ENCODE peak calls at places on chromosome X, in nine cellular contexts. One of them, this sample, is unnamed.
A peak's percentile ranks its signal among the peaks of the same experiment; 100 is the strongest.

GRCh38 chrX:47608130-47608810 is 11.4 kb downstream of the SYN1 start:
- DNase-seq in posterior vena cava: peak; percentile 76
- DNase-seq in caudate nucleus: no peak
- DNase-seq in neural progenitor cell: peak; percentile 44
- DNase-seq in stimulated activated CD8-positive, alpha-beta memory T cell treated with anti-CD3 and anti-CD28 coated beads, Interleukin-7, amount 100 ng/mL, for 1 hour: no peak
- DNase-seq in nephron progenitor cell: peak; percentile 12
- DNase-seq in RCC 7860: no peak
- DNase-seq in stromal cell of bone marrow: no peak
- DNase-seq in stimulated activated naive B cell treated with anti-CD40 and anti-IgM and Interleukin-4, amounts not matched to agents 10 μg/mL and 1 μg/mL and 100 μg/mL, for 72 hours: no peak
- DNase-seq in this sample: no peak

GRCh38 chrX:1167466-1167865 is 45.0 kb downstream of the CRLF2 start:
- DNase-seq in posterior vena cava: no peak
- DNase-seq in caudate nucleus: no peak
- DNase-seq in neural progenitor cell: no peak
- DNase-seq in stimulated activated CD8-positive, alpha-beta memory T cell treated with anti-CD3 and anti-CD28 coated beads, Interleukin-7, amount 100 ng/mL, for 1 hour: no peak
- DNase-seq in nephron progenitor cell: no peak
- DNase-seq in RCC 7860: no peak
- DNase-seq in stromal cell of bone marrow: no peak
- DNase-seq in stimulated activated naive B cell treated with anti-CD40 and anti-IgM and Interleukin-4, amounts not matched to agents 10 μg/mL and 1 μg/mL and 100 μg/mL, for 72 hours: no peak
- DNase-seq in this sample: no peak

GRCh38 chrX:67544871-67545771 is 1.3 kb downstream of the AR start:
- DNase-seq in posterior vena cava: no peak
- DNase-seq in caudate nucleus: no peak
- DNase-seq in neural progenitor cell: peak; percentile 48
- DNase-seq in stimulated activated CD8-positive, alpha-beta memory T cell treated with anti-CD3 and anti-CD28 coated beads, Interleukin-7, amount 100 ng/mL, for 1 hour: no peak
- DNase-seq in nephron progenitor cell: peak; percentile 25
- DNase-seq in RCC 7860: no peak
- DNase-seq in stromal cell of bone marrow: no peak
- DNase-seq in stimulated activated naive B cell treated with anti-CD40 and anti-IgM and Interleukin-4, amounts not matched to agents 10 μg/mL and 1 μg/mL and 100 μg/mL, for 72 hours: no peak
- DNase-seq in this sample: no peak

GRCh38 chrX:66110112-66110511 is 53.9 kb upstream of the HEPH start:
- DNase-seq in posterior vena cava: no peak
- DNase-seq in caudate nucleus: no peak
- DNase-seq in neural progenitor cell: peak; percentile 9
- DNase-seq in stimulated activated CD8-positive, alpha-beta memory T cell treated with anti-CD3 and anti-CD28 coated beads, Interleukin-7, amount 100 ng/mL, for 1 hour: no peak
- DNase-seq in nephron progenitor cell: no peak
- DNase-seq in RCC 7860: peak; percentile 17
- DNase-seq in stromal cell of bone marrow: peak; percentile 3
- DNase-seq in stimulated activated naive B cell treated with anti-CD40 and anti-IgM and Interleukin-4, amounts not matched to agents 10 μg/mL and 1 μg/mL and 100 μg/mL, for 72 hours: peak; percentile 1
- DNase-seq in this sample: peak; percentile 0

GRCh38 chrX:137427813-137428212 is 138.1 kb upstream of the ZIC3 start:
- DNase-seq in posterior vena cava: no peak
- DNase-seq in caudate nucleus: no peak
- DNase-seq in neural progenitor cell: peak; percentile 32
- DNase-seq in stimulated activated CD8-positive, alpha-beta memory T cell treated with anti-CD3 and anti-CD28 coated beads, Interleukin-7, amount 100 ng/mL, for 1 hour: no peak
- DNase-seq in nephron progenitor cell: peak; percentile 18
- DNase-seq in RCC 7860: no peak
- DNase-seq in stromal cell of bone marrow: no peak
- DNase-seq in stimulated activated naive B cell treated with anti-CD40 and anti-IgM and Interleukin-4, amounts not matched to agents 10 μg/mL and 1 μg/mL and 100 μg/mL, for 72 hours: no peak
- DNase-seq in this sample: no peak

GRCh38 chrX:41734530-41734929 is 10.5 kb downstream of the GPR82 start:
- DNase-seq in posterior vena cava: no peak
- DNase-seq in caudate nucleus: no peak
- DNase-seq in neural progenitor cell: peak; percentile 33
- DNase-seq in stimulated activated CD8-positive, alpha-beta memory T cell treated with anti-CD3 and anti-CD28 coated beads, Interleukin-7, amount 100 ng/mL, for 1 hour: no peak
- DNase-seq in nephron progenitor cell: no peak
- DNase-seq in RCC 7860: no peak
- DNase-seq in stromal cell of bone marrow: no peak
- DNase-seq in stimulated activated naive B cell treated with anti-CD40 and anti-IgM and Interleukin-4, amounts not matched to agents 10 μg/mL and 1 μg/mL and 100 μg/mL, for 72 hours: peak; percentile 49
- DNase-seq in this sample: no peak

GRCh38 chrX:110338850-110339373 is 19.7 kb upstream of the RTL9 start:
- DNase-seq in posterior vena cava: no peak
- DNase-seq in caudate nucleus: no peak
- DNase-seq in neural progenitor cell: no peak
- DNase-seq in stimulated activated CD8-positive, alpha-beta memory T cell treated with anti-CD3 and anti-CD28 coated beads, Interleukin-7, amount 100 ng/mL, for 1 hour: no peak
- DNase-seq in nephron progenitor cell: no peak
- DNase-seq in RCC 7860: no peak
- DNase-seq in stromal cell of bone marrow: no peak
- DNase-seq in stimulated activated naive B cell treated with anti-CD40 and anti-IgM and Interleukin-4, amounts not matched to agents 10 μg/mL and 1 μg/mL and 100 μg/mL, for 72 hours: no peak
- DNase-seq in this sample: no peak

GRCh38 chrX:118736394-118737010 is 9.1 kb downstream of the IL13RA1 start:
- DNase-seq in posterior vena cava: no peak
- DNase-seq in caudate nucleus: no peak
- DNase-seq in neural progenitor cell: no peak
- DNase-seq in stimulated activated CD8-positive, alpha-beta memory T cell treated with anti-CD3 and anti-CD28 coated beads, Interleukin-7, amount 100 ng/mL, for 1 hour: no peak
- DNase-seq in nephron progenitor cell: no peak
- DNase-seq in RCC 7860: peak; percentile 8
- DNase-seq in stromal cell of bone marrow: no peak
- DNase-seq in stimulated activated naive B cell treated with anti-CD40 and anti-IgM and Interleukin-4, amounts not matched to agents 10 μg/mL and 1 μg/mL and 100 μg/mL, for 72 hours: peak; percentile 17
- DNase-seq in this sample: no peak

GRCh38 chrX:15888062-15888461 is 33.4 kb upstream of the AP1S2 start:
- DNase-seq in posterior vena cava: no peak
- DNase-seq in caudate nucleus: no peak
- DNase-seq in neural progenitor cell: no peak
- DNase-seq in stimulated activated CD8-positive, alpha-beta memory T cell treated with anti-CD3 and anti-CD28 coated beads, Interleukin-7, amount 100 ng/mL, for 1 hour: no peak
- DNase-seq in nephron progenitor cell: no peak
- DNase-seq in RCC 7860: no peak
- DNase-seq in stromal cell of bone marrow: no peak
- DNase-seq in stimulated activated naive B cell treated with anti-CD40 and anti-IgM and Interleukin-4, amounts not matched to agents 10 μg/mL and 1 μg/mL and 100 μg/mL, for 72 hours: no peak
- DNase-seq in this sample: no peak

GRCh38 chrX:134745636-134746378 is 87.5 kb upstream of the PLAC1 start:
- DNase-seq in posterior vena cava: no peak
- DNase-seq in caudate nucleus: no peak
- DNase-seq in neural progenitor cell: no peak
- DNase-seq in stimulated activated CD8-positive, alpha-beta memory T cell treated with anti-CD3 and anti-CD28 coated beads, Interleukin-7, amount 100 ng/mL, for 1 hour: no peak
- DNase-seq in nephron progenitor cell: no peak
- DNase-seq in RCC 7860: no peak
- DNase-seq in stromal cell of bone marrow: no peak
- DNase-seq in stimulated activated naive B cell treated with anti-CD40 and anti-IgM and Interleukin-4, amounts not matched to agents 10 μg/mL and 1 μg/mL and 100 μg/mL, for 72 hours: no peak
- DNase-seq in this sample: no peak

GRCh38 chrX:139881572-139881971 is 51.3 kb downstream of the ATP11C start:
- DNase-seq in posterior vena cava: no peak
- DNase-seq in caudate nucleus: no peak
- DNase-seq in neural progenitor cell: no peak
- DNase-seq in stimulated activated CD8-positive, alpha-beta memory T cell treated with anti-CD3 and anti-CD28 coated beads, Interleukin-7, amount 100 ng/mL, for 1 hour: no peak
- DNase-seq in nephron progenitor cell: no peak
- DNase-seq in RCC 7860: no peak
- DNase-seq in stromal cell of bone marrow: peak; percentile 62
- DNase-seq in stimulated activated naive B cell treated with anti-CD40 and anti-IgM and Interleukin-4, amounts not matched to agents 10 μg/mL and 1 μg/mL and 100 μg/mL, for 72 hours: no peak
- DNase-seq in this sample: peak; percentile 9

GRCh38 chrX:84729809-84730208 is 227.6 kb upstream of the HDX start:
- DNase-seq in posterior vena cava: no peak
- DNase-seq in caudate nucleus: no peak
- DNase-seq in neural progenitor cell: peak; percentile 58
- DNase-seq in stimulated activated CD8-positive, alpha-beta memory T cell treated with anti-CD3 and anti-CD28 coated beads, Interleukin-7, amount 100 ng/mL, for 1 hour: no peak
- DNase-seq in nephron progenitor cell: peak; percentile 8
- DNase-seq in RCC 7860: no peak
- DNase-seq in stromal cell of bone marrow: no peak
- DNase-seq in stimulated activated naive B cell treated with anti-CD40 and anti-IgM and Interleukin-4, amounts not matched to agents 10 μg/mL and 1 μg/mL and 100 μg/mL, for 72 hours: peak; percentile 11
- DNase-seq in this sample: no peak

GRCh38 chrX:94751611-94752010 is 1077.6 kb downstream of the FAM133A start:
- DNase-seq in posterior vena cava: no peak
- DNase-seq in caudate nucleus: no peak
- DNase-seq in neural progenitor cell: peak; percentile 34
- DNase-seq in stimulated activated CD8-positive, alpha-beta memory T cell treated with anti-CD3 and anti-CD28 coated beads, Interleukin-7, amount 100 ng/mL, for 1 hour: no peak
- DNase-seq in nephron progenitor cell: no peak
- DNase-seq in RCC 7860: no peak
- DNase-seq in stromal cell of bone marrow: no peak
- DNase-seq in stimulated activated naive B cell treated with anti-CD40 and anti-IgM and Interleukin-4, amounts not matched to agents 10 μg/mL and 1 μg/mL and 100 μg/mL, for 72 hours: no peak
- DNase-seq in this sample: no peak

GRCh38 chrX:29082558-29082957 is 495.3 kb downstream of the IL1RAPL1 start:
- DNase-seq in posterior vena cava: no peak
- DNase-seq in caudate nucleus: no peak
- DNase-seq in neural progenitor cell: no peak
- DNase-seq in stimulated activated CD8-positive, alpha-beta memory T cell treated with anti-CD3 and anti-CD28 coated beads, Interleukin-7, amount 100 ng/mL, for 1 hour: no peak
- DNase-seq in nephron progenitor cell: no peak
- DNase-seq in RCC 7860: no peak
- DNase-seq in stromal cell of bone marrow: no peak
- DNase-seq in stimulated activated naive B cell treated with anti-CD40 and anti-IgM and Interleukin-4, amounts not matched to agents 10 μg/mL and 1 μg/mL and 100 μg/mL, for 72 hours: no peak
- DNase-seq in this sample: no peak

GRCh38 chrX:47568656-47569295 is 7.8 kb downstream of the ARAF start:
- DNase-seq in posterior vena cava: no peak
- DNase-seq in caudate nucleus: no peak
- DNase-seq in neural progenitor cell: peak; percentile 50
- DNase-seq in stimulated activated CD8-positive, alpha-beta memory T cell treated with anti-CD3 and anti-CD28 coated beads, Interleukin-7, amount 100 ng/mL, for 1 hour: no peak
- DNase-seq in nephron progenitor cell: peak; percentile 24
- DNase-seq in RCC 7860: no peak
- DNase-seq in stromal cell of bone marrow: no peak
- DNase-seq in stimulated activated naive B cell treated with anti-CD40 and anti-IgM and Interleukin-4, amounts not matched to agents 10 μg/mL and 1 μg/mL and 100 μg/mL, for 72 hours: no peak
- DNase-seq in this sample: no peak

GRCh38 chrX:2690856-2691542 is at the start of gene CD99:
- DNase-seq in posterior vena cava: peak; percentile 97
- DNase-seq in caudate nucleus: no peak
- DNase-seq in neural progenitor cell: peak; percentile 86
- DNase-seq in stimulated activated CD8-positive, alpha-beta memory T cell treated with anti-CD3 and anti-CD28 coated beads, Interleukin-7, amount 100 ng/mL, for 1 hour: peak; percentile 82
- DNase-seq in nephron progenitor cell: peak; percentile 94
- DNase-seq in RCC 7860: peak; percentile 80
- DNase-seq in stromal cell of bone marrow: peak; percentile 75
- DNase-seq in stimulated activated naive B cell treated with anti-CD40 and anti-IgM and Interleukin-4, amounts not matched to agents 10 μg/mL and 1 μg/mL and 100 μg/mL, for 72 hours: peak; percentile 82
- DNase-seq in this sample: no peak

GRCh38 chrX:22041931-22042530 is 9.9 kb downstream of the PHEX start:
- DNase-seq in posterior vena cava: no peak
- DNase-seq in caudate nucleus: no peak
- DNase-seq in neural progenitor cell: no peak
- DNase-seq in stimulated activated CD8-positive, alpha-beta memory T cell treated with anti-CD3 and anti-CD28 coated beads, Interleukin-7, amount 100 ng/mL, for 1 hour: no peak
- DNase-seq in nephron progenitor cell: peak; percentile 17
- DNase-seq in RCC 7860: no peak
- DNase-seq in stromal cell of bone marrow: no peak
- DNase-seq in stimulated activated naive B cell treated with anti-CD40 and anti-IgM and Interleukin-4, amounts not matched to agents 10 μg/mL and 1 μg/mL and 100 μg/mL, for 72 hours: no peak
- DNase-seq in this sample: no peak

GRCh38 chrX:7574325-7574724 is 268.6 kb upstream of the VCX start:
- DNase-seq in posterior vena cava: no peak
- DNase-seq in caudate nucleus: no peak
- DNase-seq in neural progenitor cell: peak; percentile 57
- DNase-seq in stimulated activated CD8-positive, alpha-beta memory T cell treated with anti-CD3 and anti-CD28 coated beads, Interleukin-7, amount 100 ng/mL, for 1 hour: no peak
- DNase-seq in nephron progenitor cell: peak; percentile 53
- DNase-seq in RCC 7860: no peak
- DNase-seq in stromal cell of bone marrow: no peak
- DNase-seq in stimulated activated naive B cell treated with anti-CD40 and anti-IgM and Interleukin-4, amounts not matched to agents 10 μg/mL and 1 μg/mL and 100 μg/mL, for 72 hours: no peak
- DNase-seq in this sample: no peak

GRCh38 chrX:22095306-22095705 is 63.2 kb downstream of the PHEX start:
- DNase-seq in posterior vena cava: no peak
- DNase-seq in caudate nucleus: no peak
- DNase-seq in neural progenitor cell: peak; percentile 76
- DNase-seq in stimulated activated CD8-positive, alpha-beta memory T cell treated with anti-CD3 and anti-CD28 coated beads, Interleukin-7, amount 100 ng/mL, for 1 hour: no peak
- DNase-seq in nephron progenitor cell: peak; percentile 4
- DNase-seq in RCC 7860: peak; percentile 4
- DNase-seq in stromal cell of bone marrow: peak; percentile 62
- DNase-seq in stimulated activated naive B cell treated with anti-CD40 and anti-IgM and Interleukin-4, amounts not matched to agents 10 μg/mL and 1 μg/mL and 100 μg/mL, for 72 hours: no peak
- DNase-seq in this sample: no peak

GRCh38 chrX:18674417-18674787 is 2.5 kb upstream of the RS1 start:
- DNase-seq in posterior vena cava: no peak
- DNase-seq in caudate nucleus: peak; percentile 6
- DNase-seq in neural progenitor cell: peak; percentile 33
- DNase-seq in stimulated activated CD8-positive, alpha-beta memory T cell treated with anti-CD3 and anti-CD28 coated beads, Interleukin-7, amount 100 ng/mL, for 1 hour: no peak
- DNase-seq in nephron progenitor cell: peak; percentile 32
- DNase-seq in RCC 7860: no peak
- DNase-seq in stromal cell of bone marrow: no peak
- DNase-seq in stimulated activated naive B cell treated with anti-CD40 and anti-IgM and Interleukin-4, amounts not matched to agents 10 μg/mL and 1 μg/mL and 100 μg/mL, for 72 hours: peak; percentile 5
- DNase-seq in this sample: no peak

GRCh38 chrX:38880460-38880859 is 79.2 kb downstream of the MID1IP1 start:
- DNase-seq in posterior vena cava: no peak
- DNase-seq in caudate nucleus: no peak
- DNase-seq in neural progenitor cell: no peak
- DNase-seq in stimulated activated CD8-positive, alpha-beta memory T cell treated with anti-CD3 and anti-CD28 coated beads, Interleukin-7, amount 100 ng/mL, for 1 hour: no peak
- DNase-seq in nephron progenitor cell: no peak
- DNase-seq in RCC 7860: no peak
- DNase-seq in stromal cell of bone marrow: no peak
- DNase-seq in stimulated activated naive B cell treated with anti-CD40 and anti-IgM and Interleukin-4, amounts not matched to agents 10 μg/mL and 1 μg/mL and 100 μg/mL, for 72 hours: no peak
- DNase-seq in this sample: no peak

GRCh38 chrX:133650262-133650661 is 235.0 kb upstream of the GPC4 start:
- DNase-seq in posterior vena cava: no peak
- DNase-seq in caudate nucleus: no peak
- DNase-seq in neural progenitor cell: no peak
- DNase-seq in stimulated activated CD8-positive, alpha-beta memory T cell treated with anti-CD3 and anti-CD28 coated beads, Interleukin-7, amount 100 ng/mL, for 1 hour: no peak
- DNase-seq in nephron progenitor cell: no peak
- DNase-seq in RCC 7860: no peak
- DNase-seq in stromal cell of bone marrow: no peak
- DNase-seq in stimulated activated naive B cell treated with anti-CD40 and anti-IgM and Interleukin-4, amounts not matched to agents 10 μg/mL and 1 μg/mL and 100 μg/mL, for 72 hours: no peak
- DNase-seq in this sample: no peak

GRCh38 chrX:121310820-121311219 is 263.4 kb downstream of the GLUD2 start:
- DNase-seq in posterior vena cava: no peak
- DNase-seq in caudate nucleus: no peak
- DNase-seq in neural progenitor cell: no peak
- DNase-seq in stimulated activated CD8-positive, alpha-beta memory T cell treated with anti-CD3 and anti-CD28 coated beads, Interleukin-7, amount 100 ng/mL, for 1 hour: no peak
- DNase-seq in nephron progenitor cell: no peak
- DNase-seq in RCC 7860: no peak
- DNase-seq in stromal cell of bone marrow: no peak
- DNase-seq in stimulated activated naive B cell treated with anti-CD40 and anti-IgM and Interleukin-4, amounts not matched to agents 10 μg/mL and 1 μg/mL and 100 μg/mL, for 72 hours: no peak
- DNase-seq in this sample: no peak

GRCh38 chrX:25019707-25020390 is 4.1 kb upstream of the ARX start:
- DNase-seq in posterior vena cava: no peak
- DNase-seq in caudate nucleus: no peak
- DNase-seq in neural progenitor cell: peak; percentile 46
- DNase-seq in stimulated activated CD8-positive, alpha-beta memory T cell treated with anti-CD3 and anti-CD28 coated beads, Interleukin-7, amount 100 ng/mL, for 1 hour: no peak
- DNase-seq in nephron progenitor cell: no peak
- DNase-seq in RCC 7860: no peak
- DNase-seq in stromal cell of bone marrow: no peak
- DNase-seq in stimulated activated naive B cell treated with anti-CD40 and anti-IgM and Interleukin-4, amounts not matched to agents 10 μg/mL and 1 μg/mL and 100 μg/mL, for 72 hours: no peak
- DNase-seq in this sample: no peak

This sample was measured in amniotic stem cell.